ENCODE peak calls at places on chromosomes 12 and 14, in ten cellular contexts. L is sigmoid colon; T is T-helper 9 cell; Z is activated CD4-positive, alpha-beta T cell treated with anti-CD3 and anti-CD28 coated beads for 24 hours; A is vagina; N is amniotic epithelial cell; B is anterior cingulate cortex; I is lower leg skin; R is ELF-1; C is ELR. W is an unnamed sample.
A peak's percentile ranks its signal among the peaks of the same experiment; 100 is the strongest.

GRCh38 chr14:55699131-55700057 is 119.4 kb downstream of the KTN1 start:
- DNase-seq in A (peak; percentile 16), B (no peak), T (no peak), R (peak; percentile 53), I (no peak), N (peak; percentile 63), Z (no peak), L (no peak), C (peak; percentile 50), W (peak; percentile 6)

GRCh38 chr14:94612174-94612573 is at the start of gene SERPINA3:
- DNase-seq in N (peak; percentile 77), I (no peak), T (no peak), R (peak; percentile 41), B (no peak), L (peak; percentile 67), Z (no peak), A (no peak), C (no peak), W (peak; percentile 91)

GRCh38 chr12:120223458-120224303 is 22.8 kb upstream of the RPLP0 start:
- DNase-seq in B (no peak), T (no peak), A (no peak), R (no peak), Z (no peak), C (no peak), L (peak; percentile 59), I (no peak), N (no peak), W (no peak)

GRCh38 chr14:55913324-55914035 is 204.7 kb upstream of the PELI2 start:
- DNase-seq in I (no peak), N (peak; percentile 12), C (no peak), T (no peak), R (no peak), Z (no peak), B (no peak), L (no peak), A (no peak), W (no peak)

GRCh38 chr12:109744991-109745942 is 31.6 kb downstream of the FAM222A start:
- DNase-seq in T (no peak), R (no peak), N (peak; percentile 6), L (no peak), I (no peak), A (no peak), Z (no peak), B (no peak), C (no peak), W (no peak)

GRCh38 chr14:94124582-94125377 is 4.6 kb downstream of the IFI27L2 start:
- DNase-seq in L (peak; percentile 43), I (no peak), C (no peak), N (no peak), T (no peak), B (no peak), R (no peak), Z (no peak), A (peak; percentile 70), W (no peak)

GRCh38 chr12:88562151-88562550 is 18.1 kb downstream of the KITLG start:
- DNase-seq in N (no peak), C (no peak), I (no peak), A (no peak), Z (no peak), B (no peak), T (no peak), R (no peak), L (no peak), W (no peak)

GRCh38 chr12:103546959-103547358 is 40.1 kb upstream of the STAB2 start:
- DNase-seq in C (no peak), R (no peak), B (no peak), N (no peak), L (no peak), A (no peak), I (no peak), T (no peak), Z (no peak), W (no peak)

GRCh38 chr14:35747379-35747778 is 61.7 kb downstream of the RALGAPA1 start:
- DNase-seq in T (no peak), B (no peak), A (no peak), L (no peak), N (peak; percentile 11), C (no peak), R (no peak), I (no peak), Z (no peak), W (peak; percentile 23)

GRCh38 chr12:123989753-123990152 is 16.7 kb downstream of the ZNF664 start:
- DNase-seq in N (no peak), T (no peak), C (no peak), I (no peak), Z (no peak), B (no peak), A (no peak), L (no peak), R (no peak), W (no peak)

GRCh38 chr14:91269076-91269991 is 24.8 kb upstream of the GPR68 start:
- DNase-seq in B (no peak), N (no peak), L (no peak), I (no peak), T (no peak), Z (no peak), A (no peak), R (no peak), C (no peak), W (no peak)

GRCh38 chr12:64883264-64884163 is 59.1 kb downstream of the TBC1D30 start:
- DNase-seq in I (no peak), C (peak; percentile 11), A (no peak), N (no peak), B (no peak), Z (no peak), T (no peak), L (no peak), R (peak; percentile 18), W (peak; percentile 3)

GRCh38 chr12:107619831-107620230 is 65.8 kb upstream of the PWP1 start:
- DNase-seq in A (no peak), L (no peak), B (no peak), T (no peak), R (no peak), Z (no peak), N (no peak), C (no peak), I (no peak), W (no peak)

GRCh38 chr12:76533331-76533730 is 26.2 kb downstream of the OSBPL8 start:
- DNase-seq in A (no peak), N (peak; percentile 92), B (no peak), C (no peak), I (no peak), L (no peak), Z (no peak), R (no peak), T (no peak), W (no peak)

GRCh38 chr12:109961612-109962011 is 34.6 kb downstream of the GIT2 start:
- DNase-seq in Z (no peak), L (no peak), A (no peak), R (no peak), T (no peak), N (no peak), C (no peak), B (no peak), I (no peak), W (no peak)

W was measured in HepG2.